ENCODE peak calls at places on chromosomes 5 and 9, in ten cellular contexts. W is left kidney; B is HEK293T; D is left ventricle myocardium inferior; Y is iPS-NIHi11; G is stimulated activated CD8-positive, alpha-beta memory T cell treated with anti-CD3 and anti-CD28 coated beads, Interleukin-15, amount 100 ng/mL, for 24 hours; O is H54; S is coronary artery; F is heart left ventricle; I is renal cortical epithelial cell. R is an unnamed sample.

GRCh38 chr9:69542942-69543704 is 129.0 kb downstream of the APBA1 start:
- DNase-seq in O (no peak), D (peak), F (peak), Y (peak), B (no peak), I (no peak), S (no peak), G (no peak), W (peak), R (no peak)

GRCh38 chr9:101465330-101465915 is 29.8 kb upstream of the ALDOB start:
- DNase-seq in B (peak), O (no peak), F (peak), W (peak), Y (peak), D (no peak), S (no peak), I (peak), G (no peak), R (no peak)

GRCh38 chr5:160846642-160847041 is 5.4 kb downstream of the ATP10B start:
- DNase-seq in F (no peak), Y (no peak), D (no peak), W (no peak), B (no peak), G (no peak), O (no peak), S (no peak), I (no peak), R (no peak)

GRCh38 chr5:29037716-29038115 is 1999.3 kb upstream of the CDH9 start:
- DNase-seq in O (no peak), B (no peak), F (no peak), D (no peak), G (no peak), W (no peak), Y (no peak), S (no peak), I (no peak), R (no peak)

GRCh38 chr5:116971131-116971530 is 396.5 kb upstream of the SEMA6A start:
- DNase-seq in I (no peak), Y (no peak), S (no peak), W (no peak), G (no peak), D (no peak), O (no peak), B (no peak), F (no peak), R (no peak)

GRCh38 chr5:137466888-137467287 is 32.2 kb downstream of the SPOCK1 start:
- DNase-seq in Y (no peak), S (no peak), G (no peak), W (no peak), O (no peak), D (no peak), B (no peak), I (no peak), F (no peak), R (no peak)

GRCh38 chr9:130172858-130173461 is 756 bp downstream of the NCS1 start:
- DNase-seq in Y (peak), S (no peak), B (peak), O (no peak), D (no peak), F (no peak), W (peak), I (no peak), G (no peak), R (peak)

GRCh38 chr9:113417370-113417769 is 6.8 kb downstream of the C9orf43 start:
- DNase-seq in B (no peak), O (no peak), G (no peak), F (no peak), Y (no peak), S (no peak), I (no peak), D (no peak), W (no peak), R (no peak)

GRCh38 chr9:81826541-81826906 is 101.7 kb upstream of the SPATA31D4 start:
- DNase-seq in O (no peak), I (no peak), W (no peak), D (peak), Y (no peak), G (no peak), F (peak), B (no peak), S (no peak), R (no peak)

GRCh38 chr5:80406980-80407734 is 707 bp upstream of the ZFYVE16 start:
- DNase-seq in Y (no peak), G (no peak), F (peak), B (no peak), S (no peak), O (no peak), I (peak), D (peak), W (peak), R (no peak)

GRCh38 chr9:69122086-69122390 is 52.0 kb upstream of the TJP2 start:
- DNase-seq in G (no peak), B (peak), W (peak), I (peak), F (peak), O (peak), D (peak), Y (peak), S (peak), R (peak)